ENCODE peak calls at places on chromosomes 4 and X, in eight cellular contexts. L is activated T-cell treated with anti-CD3 and anti-CD28 coated beads for 1 hour; V is SIG-M5; C is astrocyte; S is G401; Y is HS-5; O is GM23338; T is CD4-positive, alpha-beta memory T cell. J is an unnamed sample.

GRCh38 chr4:81682492-81682891 is 210.8 kb upstream of the RASGEF1B start:
- DNase-seq in L (no peak), V (no peak), C (no peak), S (peak), Y (no peak), O (peak), T (no peak), J (no peak)

GRCh38 chr4:184806711-184807110 is 19.1 kb downstream of the ACSL1 start:
- DNase-seq in L (no peak), V (no peak), C (no peak), S (no peak), Y (no peak), O (no peak), T (no peak), J (no peak)

GRCh38 chr4:189979196-189980047 is 38.8 kb downstream of the FRG1 start:
- DNase-seq in L (no peak), V (no peak), C (no peak), S (no peak), Y (no peak), O (no peak), T (no peak), J (no peak)

GRCh38 chr4:154491341-154491679 is 289 bp downstream of the DCHS2 start:
- DNase-seq in L (no peak), V (no peak), C (peak), S (no peak), Y (no peak), O (peak), T (no peak), J (no peak)

GRCh38 chr4:184424993-184425758 is 49.2 kb downstream of the IRF2 start:
- DNase-seq in L (no peak), V (no peak), C (no peak), S (peak), Y (no peak), O (no peak), T (no peak), J (no peak)

GRCh38 chrX:35562395-35562794 is 235.7 kb upstream of the MAGEB16 start:
- DNase-seq in L (no peak), V (no peak), C (no peak), S (no peak), Y (no peak), O (peak), T (no peak), J (no peak)

GRCh38 chr4:150158041-150158440 is 79.8 kb downstream of the DCLK2 start:
- DNase-seq in L (no peak), V (no peak), C (no peak), S (no peak), Y (no peak), O (no peak), T (no peak), J (no peak)

GRCh38 chr4:7903686-7904085 is 36.0 kb downstream of the AFAP1 start:
- DNase-seq in L (no peak), V (no peak), C (peak), S (no peak), Y (no peak), O (no peak), T (no peak), J (no peak)

J was measured in ascending aorta.